ENCODE peak calls at places on chromosomes 6 and 20, in ten cellular contexts. B is adrenal gland, S is uterus, H is breast epithelium, O is ovary, Y is right lobe of liver, R is spleen, C is transverse colon, Q is tibial nerve, L is prostate gland. N is an unnamed sample.
A peak's percentile ranks its signal among the peaks of the same experiment; 100 is the strongest.

GRCh38 chr6:116859264-116859663 is 17.8 kb upstream of the RFX6 start:
- DNase-seq in B (no peak), S (no peak), H (no peak), O (no peak), Y (no peak), R (no peak), C (no peak), Q (no peak), L (no peak), N (no peak)

GRCh38 chr20:60008130-60008808 is 50.0 kb downstream of the CDH26 start:
- DNase-seq in B (no peak), S (no peak), H (no peak), O (no peak), Y (no peak), R (no peak), C (no peak), Q (no peak), L (no peak), N (no peak)

GRCh38 chr6:126228001-126228791 is 111.7 kb upstream of the CENPW start:
- DNase-seq in B (no peak), S (peak; percentile 26), H (no peak), O (no peak), Y (no peak), R (no peak), C (no peak), Q (no peak), L (no peak), N (no peak)

GRCh38 chr6:41502607-41503434 is 43.4 kb upstream of the FOXP4 start:
- DNase-seq in B (no peak), S (peak; percentile 50), H (peak; percentile 31), O (peak; percentile 61), Y (no peak), R (no peak), C (no peak), Q (peak; percentile 28), L (no peak), N (no peak)

GRCh38 chr6:45692021-45692420 is 314.3 kb upstream of the SUPT3H start:
- DNase-seq in B (no peak), S (no peak), H (no peak), O (no peak), Y (no peak), R (no peak), C (no peak), Q (no peak), L (no peak), N (no peak)

GRCh38 chr6:167987811-167988495 is 9.5 kb upstream of the KIF25 start:
- DNase-seq in B (no peak), S (no peak), H (no peak), O (no peak), Y (no peak), R (no peak), C (no peak), Q (peak; percentile 4), L (no peak), N (peak; percentile 36)

GRCh38 chr6:1841131-1841530 is 231.4 kb downstream of the FOXC1 start:
- DNase-seq in B (no peak), S (no peak), H (no peak), O (no peak), Y (no peak), R (no peak), C (no peak), Q (no peak), L (no peak), N (no peak)

GRCh38 chr6:111566222-111566717 is 39.4 kb downstream of the TRAF3IP2 start:
- DNase-seq in B (no peak), S (no peak), H (no peak), O (no peak), Y (no peak), R (no peak), C (no peak), Q (no peak), L (no peak), N (no peak)

GRCh38 chr20:63626424-63627128 is at the start of gene GMEB2:
- DNase-seq in B (peak; percentile 74), S (peak; percentile 72), H (peak; percentile 55), O (peak; percentile 83), Y (peak; percentile 79), R (peak; percentile 95), C (peak; percentile 76), Q (peak; percentile 54), L (peak; percentile 65), N (peak; percentile 78)

GRCh38 chr6:134477991-134478635 is 160.2 kb upstream of the SGK1 start:
- DNase-seq in B (no peak), S (no peak), H (no peak), O (no peak), Y (no peak), R (no peak), C (no peak), Q (no peak), L (no peak), N (no peak)

GRCh38 chr6:167426620-167427019 is 101.7 kb downstream of the TTLL2 start:
- DNase-seq in B (no peak), S (no peak), H (no peak), O (no peak), Y (no peak), R (no peak), C (no peak), Q (no peak), L (no peak), N (no peak)

GRCh38 chr6:162625846-162626540 is 101.6 kb downstream of the PRKN start:
- DNase-seq in B (no peak), S (no peak), H (no peak), O (no peak), Y (no peak), R (no peak), C (no peak), Q (no peak), L (no peak), N (no peak)

GRCh38 chr6:129844118-129844891 is 16.8 kb downstream of the TMEM244 start:
- DNase-seq in B (no peak), S (no peak), H (no peak), O (no peak), Y (no peak), R (no peak), C (no peak), Q (no peak), L (no peak), N (no peak)
- TF ChIP-seq POLR2A in B (no peak), S (no peak), H (no peak), O (no peak), Y (no peak), R (no peak), C (no peak), Q (no peak), L (no peak), N (no peak)

DNA sequence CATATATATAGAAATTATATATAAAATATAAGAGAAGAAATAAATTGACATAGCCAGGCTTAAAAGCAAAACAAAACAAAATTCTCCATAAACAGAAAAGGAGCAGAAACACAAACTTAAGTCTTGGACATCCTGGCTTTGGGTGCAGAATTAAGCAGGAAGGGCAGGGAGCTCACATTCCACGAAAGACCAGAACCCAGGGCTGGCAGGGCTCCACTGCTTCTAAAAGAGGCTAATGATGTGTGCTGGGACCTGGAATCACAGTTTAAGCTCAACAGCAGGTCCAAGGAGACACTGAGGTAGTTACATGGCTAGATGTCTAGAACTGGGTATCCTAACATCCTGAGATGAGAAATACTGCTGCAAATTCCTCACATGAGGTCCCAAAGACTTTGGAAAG is 210.3 kb downstream of the WDR27 start:
- DNase-seq in B (no peak), S (no peak), H (no peak), O (no peak), Y (no peak), R (no peak), C (no peak), Q (no peak), L (no peak), N (no peak)
- H3K27me3 ChIP-seq in B (no peaks in the 10 kb centered on the region), S (no peaks in the 10 kb centered on the region), H (no peaks in the 10 kb centered on the region), O (no peaks in the 10 kb centered on the region), Y (no peaks in the 10 kb centered on the region), R (no peaks in the 10 kb centered on the region), C (no peaks in the 10 kb centered on the region), Q (no peaks in the 10 kb centered on the region), L (no peaks in the 10 kb centered on the region), N (no peaks in the 10 kb centered on the region)

DNA sequence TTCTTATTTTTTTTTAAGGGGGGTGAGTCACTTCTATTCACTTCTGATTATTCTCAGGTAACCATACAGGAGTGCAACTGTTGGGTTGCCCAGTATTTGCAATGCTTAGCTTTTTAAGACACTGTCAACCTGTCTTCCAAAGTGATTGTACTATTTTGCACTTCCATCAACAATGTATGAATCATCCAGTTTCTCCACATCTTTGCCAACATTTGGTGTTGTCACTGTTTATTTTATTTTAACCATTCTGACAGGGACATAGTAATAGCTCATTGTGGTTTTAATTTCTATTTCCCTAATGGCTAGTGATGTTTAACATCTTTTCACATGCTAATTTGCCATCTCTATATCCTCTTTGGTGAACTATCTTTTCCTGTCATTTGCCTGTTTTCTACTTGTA is 1.4 kb upstream of the SLC13A3 start:
- DNase-seq in B (no peak), S (no peak), H (no peak), O (no peak), Y (no peak), R (no peak), C (no peak), Q (no peak), L (no peak), N (no peak)
- TF ChIP-seq CTCF in B (no peak), S (no peak), H (no peak), O (no peak), Y (no peak), R (no peak), C (no peak), Q (no peak), L (no peak), N (no peak)

GRCh38 chr20:18287546-18287914 is 797 bp upstream of the ZNF133 start:
- DNase-seq in B (no peak), S (peak; percentile 16), H (no peak), O (peak; percentile 27), Y (peak; percentile 26), R (peak; percentile 87), C (no peak), Q (no peak), L (no peak), N (no peak)

GRCh38 chr20:18288748-18289705 is 700 bp downstream of the ZNF133 start:
- DNase-seq in B (no peak), S (no peak), H (peak; percentile 22), O (peak; percentile 30), Y (peak; percentile 24), R (peak; percentile 83), C (no peak), Q (no peak), L (peak; percentile 9), N (peak; percentile 62)

GRCh38 chr20:18284805-18285533 is 3.4 kb upstream of the ZNF133 start:
- DNase-seq in B (no peak), S (no peak), H (no peak), O (no peak), Y (no peak), R (no peak), C (no peak), Q (no peak), L (no peak), N (no peak)

DNA sequence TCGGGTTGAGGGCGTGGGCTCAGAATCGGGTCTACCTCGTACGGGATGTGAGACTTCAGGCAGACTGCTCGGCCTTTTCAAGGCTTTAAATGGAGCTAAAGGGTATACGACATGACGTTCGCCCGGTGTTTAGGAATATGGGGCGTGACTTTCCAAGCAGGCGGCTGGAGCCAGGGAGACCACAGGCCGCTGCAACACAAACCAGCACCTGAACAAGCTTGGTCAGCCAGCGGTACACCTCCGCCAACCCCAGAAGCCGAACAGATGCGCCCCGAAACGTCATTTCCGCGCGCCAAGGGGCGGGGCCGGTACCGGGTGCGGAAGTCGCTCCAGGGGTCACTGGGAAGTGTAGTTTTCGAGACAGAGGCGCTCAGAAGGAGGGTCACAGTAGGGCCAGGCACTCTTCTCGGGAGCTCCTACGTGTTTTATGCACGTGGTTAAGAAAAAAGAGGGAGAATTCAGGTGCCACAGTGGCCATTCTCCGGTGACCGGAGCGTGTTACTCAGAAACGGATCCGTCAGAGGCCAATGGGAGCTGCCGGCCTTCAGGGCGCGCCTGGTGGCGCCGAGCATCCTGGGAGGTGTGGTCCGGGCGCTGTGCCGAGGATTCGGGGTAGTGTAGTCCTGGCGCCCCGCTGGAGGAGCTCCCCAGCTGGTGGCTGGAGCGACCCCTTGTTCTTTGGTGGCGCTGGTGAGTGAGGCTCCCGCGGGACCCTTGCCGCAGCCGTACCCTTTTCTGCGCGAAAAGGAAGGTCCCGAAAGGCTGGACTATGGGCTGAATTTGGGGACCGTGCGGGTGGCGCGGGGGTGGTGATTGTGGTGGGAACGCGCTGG is at the start of gene ZNF133:
- DNase-seq in B (peak; percentile 97), S (peak; percentile 96), H (peak; percentile 97), O (peak; percentile 96), Y (peak; percentile 95), R (peak; percentile 98), C (peak; percentile 98), Q (peak; percentile 97), L (peak; percentile 97), N (peak; percentile 97)
- TF ChIP-seq POLR2A in B (peak; percentile 71), S (peak; percentile 45), H (peak; percentile 83), O (peak; percentile 80), Y (peak; percentile 76), R (peak; percentile 80), C (peak; percentile 76), Q (peak; percentile 68), L (peak; percentile 67), N (no peak)